ENCODE peak calls at places on chromosome 13, in five cellular contexts. One of them, this sample, is unnamed.

GRCh38 chr13:41917641-41918040 is 43.3 kb downstream of the VWA8 start:
- DNase-seq in H1: no peak
- DNase-seq in GM12878: no peak
- DNase-seq in HepG2: no peak
- DNase-seq in K562: no peak
- DNase-seq in this sample: no peak

GRCh38 chr13:35723820-35724219 is 247.3 kb upstream of the MAB21L1 start:
- DNase-seq in H1: no peak
- DNase-seq in GM12878: no peak
- DNase-seq in HepG2: peak
- DNase-seq in K562: no peak
- DNase-seq in this sample: no peak

GRCh38 chr13:23960566-23961156 is 63.4 kb upstream of the C1QTNF9B start:
- DNase-seq in H1: no peak
- DNase-seq in GM12878: no peak
- DNase-seq in HepG2: peak
- DNase-seq in K562: no peak
- DNase-seq in this sample: no peak

GRCh38 chr13:76725211-76725610 is 161.0 kb downstream of the KCTD12 start:
- DNase-seq in H1: no peak
- DNase-seq in GM12878: no peak
- DNase-seq in HepG2: no peak
- DNase-seq in K562: no peak
- DNase-seq in this sample: no peak

GRCh38 chr13:34894756-34895155 is 47.3 kb upstream of the NBEA start:
- DNase-seq in H1: no peak
- DNase-seq in GM12878: no peak
- DNase-seq in HepG2: peak
- DNase-seq in K562: no peak
- DNase-seq in this sample: no peak

GRCh38 chr13:31192306-31192705 is 7.5 kb upstream of the B3GLCT start:
- DNase-seq in H1: no peak
- DNase-seq in GM12878: no peak
- DNase-seq in HepG2: no peak
- DNase-seq in K562: no peak
- DNase-seq in this sample: no peak

GRCh38 chr13:66576381-66576780 is 653.8 kb downstream of the PCDH9 start:
- DNase-seq in H1: no peak
- DNase-seq in GM12878: no peak
- DNase-seq in HepG2: no peak
- DNase-seq in K562: no peak
- DNase-seq in this sample: no peak

GRCh38 chr13:73991884-73992283 is 142.3 kb downstream of the KLF12 start:
- DNase-seq in H1: no peak
- DNase-seq in GM12878: no peak
- DNase-seq in HepG2: no peak
- DNase-seq in K562: no peak
- DNase-seq in this sample: no peak

GRCh38 chr13:25232937-25233515 is 54.3 kb downstream of the MTMR6 start:
- DNase-seq in H1: no peak
- DNase-seq in GM12878: no peak
- DNase-seq in HepG2: peak
- DNase-seq in K562: peak
- DNase-seq in this sample: no peak

GRCh38 chr13:74987124-74987690 is 494.8 kb downstream of the TBC1D4 start:
- DNase-seq in H1: no peak
- DNase-seq in GM12878: no peak
- DNase-seq in HepG2: no peak
- DNase-seq in K562: no peak
- DNase-seq in this sample: no peak

GRCh38 chr13:23771966-23772365 is 117.2 kb downstream of the MIPEP start:
- DNase-seq in H1: no peak
- DNase-seq in GM12878: no peak
- DNase-seq in HepG2: no peak
- DNase-seq in K562: no peak
- DNase-seq in this sample: no peak

GRCh38 chr13:31236211-31236786 is 36.5 kb downstream of the B3GLCT start:
- DNase-seq in H1: no peak
- DNase-seq in GM12878: no peak
- DNase-seq in HepG2: peak
- DNase-seq in K562: no peak
- DNase-seq in this sample: no peak

GRCh38 chr13:111873676-111874178 is 193.2 kb upstream of the SOX1 start:
- DNase-seq in H1: no peak
- DNase-seq in GM12878: no peak
- DNase-seq in HepG2: no peak
- DNase-seq in K562: no peak
- DNase-seq in this sample: no peak

GRCh38 chr13:114054830-114055439 is 77.5 kb downstream of the RASA3 start:
- DNase-seq in H1: no peak
- DNase-seq in GM12878: no peak
- DNase-seq in HepG2: no peak
- DNase-seq in K562: no peak
- DNase-seq in this sample: no peak

GRCh38 chr13:81686877-81687276 is 1346.0 kb upstream of the SPRY2 start:
- DNase-seq in H1: no peak
- DNase-seq in GM12878: no peak
- DNase-seq in HepG2: no peak
- DNase-seq in K562: no peak
- DNase-seq in this sample: no peak

GRCh38 chr13:21297452-21297851 is 121.0 kb downstream of the MRPL57 start:
- DNase-seq in H1: no peak
- DNase-seq in GM12878: no peak
- DNase-seq in HepG2: no peak
- DNase-seq in K562: no peak
- DNase-seq in this sample: no peak

GRCh38 chr13:40109324-40109958 is 454.0 kb downstream of the COG6 start:
- DNase-seq in H1: no peak
- DNase-seq in GM12878: no peak
- DNase-seq in HepG2: no peak
- DNase-seq in K562: no peak
- DNase-seq in this sample: no peak

GRCh38 chr13:59681630-59682311 is 482.0 kb downstream of the DIAPH3 start:
- DNase-seq in H1: no peak
- DNase-seq in GM12878: no peak
- DNase-seq in HepG2: no peak
- DNase-seq in K562: no peak
- DNase-seq in this sample: no peak

GRCh38 chr13:61110804-61111203 is 304.8 kb downstream of the PCDH20 start:
- DNase-seq in H1: no peak
- DNase-seq in GM12878: no peak
- DNase-seq in HepG2: no peak
- DNase-seq in K562: no peak
- DNase-seq in this sample: no peak

DNA sequence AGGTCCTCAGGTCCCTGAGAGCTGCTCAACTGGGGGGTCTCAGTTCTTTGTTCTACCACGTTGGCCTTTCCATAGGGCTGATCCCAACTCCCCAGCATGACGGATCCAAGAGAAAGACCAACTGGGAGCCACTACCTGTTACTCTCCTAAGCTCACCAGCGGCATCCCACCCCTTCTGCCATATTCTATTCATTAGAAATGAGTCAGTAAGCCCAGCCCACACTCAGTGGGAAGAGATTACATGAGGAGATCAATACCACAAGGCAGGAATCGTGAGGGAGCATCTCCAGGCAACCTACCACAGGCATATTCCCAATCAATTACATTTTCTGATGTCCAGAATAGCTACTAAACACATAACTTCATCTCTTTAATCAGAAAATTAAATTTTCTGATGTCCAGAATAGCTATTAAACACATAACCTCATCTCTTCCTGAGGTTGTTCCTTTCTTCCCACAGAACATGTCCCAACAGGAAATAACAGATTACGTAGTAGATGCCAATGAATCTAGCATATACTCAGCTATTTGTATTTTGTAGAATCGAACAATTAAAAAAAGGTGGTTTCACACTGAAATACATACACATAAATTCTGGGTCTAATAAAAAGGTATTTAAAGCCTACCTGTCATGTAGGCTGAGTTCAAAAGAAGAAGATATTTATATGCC is 708.1 kb upstream of the ARGLU1 start:
- DNase-seq in H1: no peak
- DNase-seq in GM12878: no peak
- DNase-seq in HepG2: no peak
- DNase-seq in K562: no peak
- DNase-seq in this sample: no peak
- TF ChIP-seq TAF1 in H1: no peak
- TF ChIP-seq TAF1 in GM12878: no peak
- TF ChIP-seq TAF1 in HepG2: no peak
- TF ChIP-seq TAF1 in K562: no peak
- TF ChIP-seq TAF1 in this sample: no peak

GRCh38 chr13:99087130-99087953 is 109.5 kb upstream of the DOCK9 start:
- DNase-seq in H1: peak
- DNase-seq in GM12878: peak
- DNase-seq in HepG2: peak
- DNase-seq in K562: peak
- DNase-seq in this sample: peak
- TF ChIP-seq POLR2A in H1: no peak
- TF ChIP-seq POLR2A in GM12878: peak
- TF ChIP-seq POLR2A in HepG2: no peak
- TF ChIP-seq POLR2A in K562: peak
- TF ChIP-seq POLR2A in this sample: no peak

GRCh38 chr13:77896536-77896935 is 22.1 kb downstream of the EDNRB start:
- DNase-seq in H1: no peak
- DNase-seq in GM12878: no peak
- DNase-seq in HepG2: no peak
- DNase-seq in K562: no peak
- DNase-seq in this sample: no peak
- TF ChIP-seq POLR2AphosphoS5 in H1: no peak
- TF ChIP-seq POLR2AphosphoS5 in GM12878: no peak
- TF ChIP-seq POLR2AphosphoS5 in HepG2: no peak
- TF ChIP-seq POLR2AphosphoS5 in K562: no peak
- TF ChIP-seq POLR2AphosphoS5 in this sample: no peak

GRCh38 chr13:22517544-22517943 is 663.2 kb upstream of the SGCG start:
- DNase-seq in H1: no peak
- DNase-seq in GM12878: no peak
- DNase-seq in HepG2: no peak
- DNase-seq in K562: no peak
- DNase-seq in this sample: no peak
- TF ChIP-seq TAF1 in H1: no peak
- TF ChIP-seq TAF1 in GM12878: no peak
- TF ChIP-seq TAF1 in HepG2: no peak
- TF ChIP-seq TAF1 in K562: no peak
- TF ChIP-seq TAF1 in this sample: no peak

DNA sequence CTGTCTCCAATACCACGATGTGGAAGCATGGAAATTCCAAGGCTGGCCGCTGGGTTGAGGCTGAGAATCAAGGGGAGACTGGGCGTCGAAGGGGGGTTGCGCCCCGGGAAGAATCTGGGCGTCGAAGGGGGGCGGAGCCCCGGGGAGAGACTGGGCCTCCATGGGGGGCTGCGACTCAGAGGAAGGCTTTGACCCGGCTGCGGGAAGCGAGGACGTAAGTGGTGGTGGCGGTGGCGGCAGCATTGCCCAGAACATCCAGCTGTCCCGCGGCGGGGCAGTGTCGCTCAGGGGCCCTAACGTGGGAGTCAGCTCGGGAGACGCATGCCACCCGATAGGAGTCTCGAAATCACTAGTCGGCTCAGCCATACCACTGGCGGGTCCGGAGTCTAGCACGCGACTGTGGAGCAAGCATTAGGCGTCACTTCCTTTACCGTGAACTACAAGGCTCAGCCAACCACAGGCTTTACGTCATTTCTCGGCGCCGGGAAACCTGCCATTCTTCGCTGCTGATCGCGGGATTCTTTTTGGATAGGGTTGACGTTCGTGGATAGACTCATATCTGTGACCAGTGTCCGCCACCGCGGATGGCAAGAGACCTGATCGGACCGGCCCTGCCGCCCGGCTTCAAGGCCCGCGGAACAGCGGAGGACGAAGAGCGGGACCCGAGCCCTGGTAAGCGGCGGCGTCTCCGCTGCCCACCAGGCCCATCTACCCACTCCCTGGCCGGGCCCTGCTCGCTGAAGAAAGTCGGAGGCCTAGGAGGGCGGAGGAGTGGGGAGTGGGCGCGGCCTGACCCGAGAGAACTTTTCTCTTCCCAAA is at the start of the genes GPALPP1 and NUFIP1:
- DNase-seq in H1: peak
- DNase-seq in GM12878: peak
- DNase-seq in HepG2: peak
- DNase-seq in K562: peak
- DNase-seq in this sample: peak
- TF ChIP-seq POLR2A in H1: peak
- TF ChIP-seq POLR2A in GM12878: peak
- TF ChIP-seq POLR2A in HepG2: peak
- TF ChIP-seq POLR2A in K562: peak
- TF ChIP-seq POLR2A in this sample: peak

GRCh38 chr13:94705081-94705751 is 7.1 kb downstream of the SOX21 start:
- DNase-seq in H1: no peak
- DNase-seq in GM12878: no peak
- DNase-seq in HepG2: no peak
- DNase-seq in K562: no peak
- DNase-seq in this sample: no peak
- TF ChIP-seq POLR2AphosphoS5 in H1: no peak
- TF ChIP-seq POLR2AphosphoS5 in GM12878: no peak
- TF ChIP-seq POLR2AphosphoS5 in HepG2: no peak
- TF ChIP-seq POLR2AphosphoS5 in K562: no peak
- TF ChIP-seq POLR2AphosphoS5 in this sample: no peak

GRCh38 chr13:52760078-52760477 is 20.5 kb upstream of the CNMD start:
- DNase-seq in H1: no peak
- DNase-seq in GM12878: no peak
- DNase-seq in HepG2: no peak
- DNase-seq in K562: no peak
- DNase-seq in this sample: no peak
- TF ChIP-seq TAF1 in H1: no peak
- TF ChIP-seq TAF1 in GM12878: no peak
- TF ChIP-seq TAF1 in HepG2: no peak
- TF ChIP-seq TAF1 in K562: no peak
- TF ChIP-seq TAF1 in this sample: no peak

GRCh38 chr13:27620377-27621115 is at the start of gene LNX2:
- DNase-seq in H1: peak
- DNase-seq in GM12878: peak
- DNase-seq in HepG2: peak
- DNase-seq in K562: peak
- DNase-seq in this sample: peak
- TF ChIP-seq POLR2A in H1: no peak
- TF ChIP-seq POLR2A in GM12878: peak
- TF ChIP-seq POLR2A in HepG2: peak
- TF ChIP-seq POLR2A in K562: peak
- TF ChIP-seq POLR2A in this sample: no peak

DNA sequence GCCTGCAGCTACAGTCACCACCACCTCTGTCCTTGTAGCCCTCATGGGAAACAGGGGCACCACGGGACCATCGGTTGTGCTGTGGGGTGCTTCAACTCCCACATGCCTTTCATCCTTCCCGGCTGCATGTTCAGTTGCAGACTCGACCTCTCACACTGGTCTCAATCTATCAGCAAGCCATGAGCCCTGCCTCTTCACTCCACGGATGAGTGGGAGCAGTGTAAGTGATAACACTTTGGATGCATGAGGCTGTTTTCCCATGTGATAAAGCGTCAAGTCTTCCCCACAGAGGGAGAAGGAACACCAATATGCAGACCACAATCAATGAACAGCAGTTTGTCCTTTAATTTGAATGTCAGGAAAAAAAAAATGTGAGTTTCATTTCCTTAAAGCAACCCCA is 12.2 kb downstream of the SERP2 start:
- DNase-seq in H1: no peak
- DNase-seq in GM12878: no peak
- DNase-seq in HepG2: no peak
- DNase-seq in K562: no peak
- DNase-seq in this sample: no peak
- TF ChIP-seq POLR2AphosphoS5 in H1: no peak
- TF ChIP-seq POLR2AphosphoS5 in GM12878: no peak
- TF ChIP-seq POLR2AphosphoS5 in HepG2: no peak
- TF ChIP-seq POLR2AphosphoS5 in K562: no peak
- TF ChIP-seq POLR2AphosphoS5 in this sample: no peak

This sample was measured in GM12892.